ENCODE peak calls at places on chromosome 3, in four cellular contexts. L, E, X and O are unnamed samples.
A peak's percentile ranks its signal among the peaks of the same experiment; 100 is the strongest.

GRCh38 chr3:127092368-127092767 is 100.6 kb upstream of the PRR23E start:
- DNase-seq in L (no peak), E (peak; percentile 29), X (no peak), O (no peak)

GRCh38 chr3:73502609-73503560 is 121.9 kb downstream of the PDZRN3 start:
- DNase-seq in L (peak; percentile 82), E (peak; percentile 70), X (peak; percentile 93), O (no peak)

GRCh38 chr3:169657351-169658124 is 6.0 kb downstream of the MECOM start:
- DNase-seq in L (peak; percentile 44), E (no peak), X (peak; percentile 30), O (peak; percentile 89)

GRCh38 chr3:35291837-35292236 is 347.5 kb upstream of the ARPP21 start:
- DNase-seq in L (no peak), E (no peak), X (no peak), O (peak; percentile 58)

GRCh38 chr3:54784021-54784420 is 143.8 kb downstream of the LRTM1 start:
- DNase-seq in L (no peak), E (no peak), X (no peak), O (no peak)

GRCh38 chr3:183253364-183253960 is 409 bp downstream of the B3GNT5 start:
- DNase-seq in L (peak; percentile 66), E (peak; percentile 89), X (peak; percentile 81), O (no peak)

GRCh38 chr3:36969540-36970432 is 23.1 kb downstream of the EPM2AIP1 start:
- DNase-seq in L (no peak), E (no peak), X (peak; percentile 71), O (no peak)

GRCh38 chr3:133883657-133884546 is 11.8 kb downstream of the RAB6B start:
- DNase-seq in L (no peak), E (peak; percentile 12), X (no peak), O (no peak)

GRCh38 chr3:104323226-104323625 is 1043.5 kb upstream of the ALCAM start:
- DNase-seq in L (no peak), E (no peak), X (no peak), O (no peak)

GRCh38 chr3:13563911-13564310 is 15.0 kb downstream of the FBLN2 start:
- DNase-seq in L (no peak), E (no peak), X (no peak), O (no peak)

GRCh38 chr3:38347421-38348200 is 1.0 kb downstream of the XYLB start:
- DNase-seq in L (no peak), E (no peak), X (no peak), O (no peak)

GRCh38 chr3:101574388-101575156 is 592 bp downstream of the PCNP start:
- DNase-seq in L (peak; percentile 59), E (peak; percentile 59), X (peak; percentile 61), O (peak; percentile 50)

GRCh38 chr3:15007681-15008141 is 57.4 kb downstream of the MRPS25 start:
- DNase-seq in L (no peak), E (no peak), X (peak; percentile 88), O (peak; percentile 51)

GRCh38 chr3:173690542-173690941 is 293.0 kb downstream of the NLGN1 start:
- DNase-seq in L (no peak), E (no peak), X (peak; percentile 11), O (peak; percentile 43)

GRCh38 chr3:59559721-59560514 is 510.1 kb upstream of the CFAP20DC start:
- DNase-seq in L (no peak), E (no peak), X (peak; percentile 94), O (no peak)

GRCh38 chr3:184314700-184315505 is 497 bp downstream of the EIF4G1 start:
- DNase-seq in L (peak; percentile 86), E (peak; percentile 96), X (peak; percentile 84), O (no peak)
- TF ChIP-seq CTCF in L (no peak), E (no peak), X (no peak), O (no peak)

DNA sequence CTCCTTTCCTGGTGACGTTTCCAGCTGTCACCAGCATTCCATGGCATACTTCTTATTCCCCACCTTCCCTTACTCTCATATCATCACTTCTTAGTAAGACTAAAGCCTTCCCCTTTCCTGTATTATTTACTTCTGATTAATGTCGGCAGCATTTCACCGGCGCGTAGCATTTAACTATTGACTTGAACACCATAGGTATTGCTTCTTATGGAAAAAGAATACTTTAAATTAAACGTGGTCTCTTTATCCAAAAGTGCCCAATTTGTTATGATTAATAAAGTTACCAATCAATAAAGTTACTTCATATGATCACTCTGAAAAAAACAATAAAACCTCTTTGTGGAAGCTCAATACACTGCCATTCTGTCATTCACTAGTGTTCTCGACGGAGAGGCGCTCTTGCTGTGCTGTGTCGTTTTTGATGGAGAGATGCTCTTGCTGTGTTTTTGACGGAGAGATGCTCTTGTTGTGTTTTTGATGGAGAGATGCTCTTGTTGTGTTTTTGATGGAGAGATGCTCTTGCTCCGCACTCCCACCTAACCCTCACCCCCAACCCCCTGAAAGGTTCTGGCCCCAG is 165.0 kb downstream of the XXYLT1 start:
- DNase-seq in L (no peak), E (no peak), X (no peak), O (no peak)
- H3K4me3 ChIP-seq in L (no peak overlapping the region), E (no peak overlapping the region), X (no peak overlapping the region), O (no peak overlapping the region)

GRCh38 chr3:76723366-76723765 is 316.5 kb upstream of the ROBO2 start:
- DNase-seq in L (no peak), E (no peak), X (no peak), O (no peak)

GRCh38 chr3:76726034-76726433 is 313.9 kb upstream of the ROBO2 start:
- DNase-seq in L (no peak), E (no peak), X (no peak), O (no peak)

GRCh38 chr3:76728411-76728810 is 311.5 kb upstream of the ROBO2 start:
- DNase-seq in L (no peak), E (no peak), X (no peak), O (no peak)

GRCh38 chr3:76724706-76725105 is 315.2 kb upstream of the ROBO2 start:
- DNase-seq in L (no peak), E (no peak), X (no peak), O (no peak)

DNA sequence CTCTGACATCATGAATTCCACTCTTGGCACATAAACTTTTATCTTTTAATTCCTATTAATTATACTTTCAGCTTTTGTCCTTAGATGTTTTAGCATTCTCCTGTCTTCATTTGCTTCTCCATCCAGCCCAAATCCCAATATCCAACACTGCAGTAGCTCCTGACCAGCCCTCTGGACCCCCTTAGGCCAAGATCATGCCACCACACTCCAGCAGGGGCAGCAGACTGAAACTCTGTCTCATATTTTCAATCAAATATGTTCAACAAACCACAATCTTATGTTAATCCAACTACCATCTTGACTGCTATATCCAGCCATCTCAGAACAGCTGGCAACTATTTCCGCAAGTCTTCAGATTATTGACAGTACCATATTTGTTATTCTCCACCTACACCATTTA is 315.8 kb upstream of the ROBO2 start:
- DNase-seq in L (no peak), E (no peak), X (no peak), O (no peak)
- TF ChIP-seq CTCF in L (no peak), E (no peak), X (no peak), O (no peak)

GRCh38 chr3:129442486-129442885 is 2.5 kb downstream of the IFT122 start:
- DNase-seq in L (no peak), E (no peak), X (no peak), O (no peak)

GRCh38 chr3:129439817-129440647 is at the start of the genes IFT122 and MBD4:
- DNase-seq in L (peak; percentile 97), E (peak; percentile 99), X (peak; percentile 100), O (peak; percentile 99)

GRCh38 chr3:129440648-129441190 is 695 bp downstream of the IFT122 start:
- DNase-seq in L (no peak), E (no peak), X (no peak), O (no peak)

GRCh38 chr3:129441782-129442181 is 1.8 kb downstream of the IFT122 start:
- DNase-seq in L (no peak), E (no peak), X (peak; percentile 77), O (no peak)

DNA sequence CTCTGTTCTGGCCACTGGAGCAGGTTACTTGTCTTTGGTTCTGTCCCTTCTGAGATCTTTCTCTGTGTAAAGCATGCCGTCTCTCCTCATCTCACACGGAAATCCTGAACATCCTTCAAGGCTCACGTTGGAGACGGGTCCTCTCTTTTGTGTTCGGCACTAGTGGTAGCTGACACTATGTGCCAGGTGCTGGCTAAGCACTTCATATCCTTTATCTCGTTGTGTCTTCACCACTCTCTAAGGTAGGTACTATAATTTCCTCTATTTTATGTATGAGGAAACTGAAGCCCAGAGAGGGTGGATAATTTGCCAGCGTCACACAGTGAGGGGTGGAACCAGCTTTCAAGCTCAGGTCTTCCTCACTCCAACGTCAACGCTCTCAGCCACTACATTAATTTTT is 1.2 kb downstream of the IFT122 start:
- DNase-seq in L (no peak), E (no peak), X (no peak), O (no peak)
- H3K4me3 ChIP-seq in L (no peak overlapping the region), E (peak overlapping the region; percentile 95), X (peak overlapping the region; percentile 75), O (peak overlapping the region; percentile 89)

GRCh38 chr3:188573929-188574317 is 420.0 kb downstream of the LPP start:
- DNase-seq in L (no peak), E (no peak), X (no peak), O (no peak)

GRCh38 chr3:188575501-188575900 is 421.5 kb downstream of the LPP start:
- DNase-seq in L (no peak), E (no peak), X (no peak), O (no peak)

GRCh38 chr3:188571531-188572115 is 417.7 kb downstream of the LPP start:
- DNase-seq in L (no peak), E (no peak), X (peak; percentile 7), O (peak; percentile 72)

GRCh38 chr3:188574885-188575284 is 420.9 kb downstream of the LPP start:
- DNase-seq in L (no peak), E (no peak), X (no peak), O (no peak)

GRCh38 chr3:188573286-188573928 is 419.4 kb downstream of the LPP start:
- DNase-seq in L (no peak), E (no peak), X (no peak), O (no peak)
- TF ChIP-seq CTCF in L (no peak), E (no peak), X (no peak), O (no peak)